ENCODE peak calls at places on chromosome 14, in seven cellular contexts. One of them, this sample, is unnamed.

GRCh38 chr14:70680748-70681147 is 39.0 kb downstream of the TTC9 start:
- ATAC-seq in natural killer cell: no peak
- ATAC-seq in activated CD8-positive, alpha-beta memory T cell treated with anti-CD3 and anti-CD28 coated beads, Interleukin-2, amount 10 ng/mL, durations not matched to agents 7 days and 5 days: no peak
- ATAC-seq in body of pancreas: no peak
- ATAC-seq in lower lobe of right lung: no peak
- ATAC-seq in T-helper 17 cell: no peak
- ATAC-seq in PC-3: no peak
- ATAC-seq in this sample: no peak

GRCh38 chr14:20278414-20278813 is 27.3 kb downstream of the TTC5 start:
- ATAC-seq in natural killer cell: no peak
- ATAC-seq in activated CD8-positive, alpha-beta memory T cell treated with anti-CD3 and anti-CD28 coated beads, Interleukin-2, amount 10 ng/mL, durations not matched to agents 7 days and 5 days: no peak
- ATAC-seq in body of pancreas: no peak
- ATAC-seq in lower lobe of right lung: no peak
- ATAC-seq in T-helper 17 cell: no peak
- ATAC-seq in PC-3: no peak
- ATAC-seq in this sample: no peak

GRCh38 chr14:58281969-58282368 is 16.4 kb upstream of the ARID4A start:
- ATAC-seq in natural killer cell: no peak
- ATAC-seq in activated CD8-positive, alpha-beta memory T cell treated with anti-CD3 and anti-CD28 coated beads, Interleukin-2, amount 10 ng/mL, durations not matched to agents 7 days and 5 days: no peak
- ATAC-seq in body of pancreas: peak
- ATAC-seq in lower lobe of right lung: no peak
- ATAC-seq in T-helper 17 cell: no peak
- ATAC-seq in PC-3: no peak
- ATAC-seq in this sample: no peak

GRCh38 chr14:69428289-69428998 is 30.0 kb downstream of the SLC39A9 start:
- ATAC-seq in natural killer cell: no peak
- ATAC-seq in activated CD8-positive, alpha-beta memory T cell treated with anti-CD3 and anti-CD28 coated beads, Interleukin-2, amount 10 ng/mL, durations not matched to agents 7 days and 5 days: no peak
- ATAC-seq in body of pancreas: no peak
- ATAC-seq in lower lobe of right lung: peak
- ATAC-seq in T-helper 17 cell: no peak
- ATAC-seq in PC-3: no peak
- ATAC-seq in this sample: no peak

GRCh38 chr14:67442139-67442906 is 30.4 kb upstream of the PLEK2 start:
- ATAC-seq in natural killer cell: no peak
- ATAC-seq in activated CD8-positive, alpha-beta memory T cell treated with anti-CD3 and anti-CD28 coated beads, Interleukin-2, amount 10 ng/mL, durations not matched to agents 7 days and 5 days: no peak
- ATAC-seq in body of pancreas: peak
- ATAC-seq in lower lobe of right lung: no peak
- ATAC-seq in T-helper 17 cell: no peak
- ATAC-seq in PC-3: peak
- ATAC-seq in this sample: no peak

GRCh38 chr14:74906923-74907620 is 16.0 kb downstream of the RPS6KL1 start:
- ATAC-seq in natural killer cell: peak
- ATAC-seq in activated CD8-positive, alpha-beta memory T cell treated with anti-CD3 and anti-CD28 coated beads, Interleukin-2, amount 10 ng/mL, durations not matched to agents 7 days and 5 days: no peak
- ATAC-seq in body of pancreas: no peak
- ATAC-seq in lower lobe of right lung: peak
- ATAC-seq in T-helper 17 cell: no peak
- ATAC-seq in PC-3: no peak
- ATAC-seq in this sample: peak

GRCh38 chr14:102907303-102907844 is 15.1 kb upstream of the AMN start:
- ATAC-seq in natural killer cell: no peak
- ATAC-seq in activated CD8-positive, alpha-beta memory T cell treated with anti-CD3 and anti-CD28 coated beads, Interleukin-2, amount 10 ng/mL, durations not matched to agents 7 days and 5 days: no peak
- ATAC-seq in body of pancreas: no peak
- ATAC-seq in lower lobe of right lung: no peak
- ATAC-seq in T-helper 17 cell: peak
- ATAC-seq in PC-3: no peak
- ATAC-seq in this sample: no peak

GRCh38 chr14:43528321-43528720 is 978.8 kb downstream of the FSCB start:
- ATAC-seq in natural killer cell: no peak
- ATAC-seq in activated CD8-positive, alpha-beta memory T cell treated with anti-CD3 and anti-CD28 coated beads, Interleukin-2, amount 10 ng/mL, durations not matched to agents 7 days and 5 days: no peak
- ATAC-seq in body of pancreas: no peak
- ATAC-seq in lower lobe of right lung: no peak
- ATAC-seq in T-helper 17 cell: no peak
- ATAC-seq in PC-3: no peak
- ATAC-seq in this sample: no peak

GRCh38 chr14:63713058-63713457 is 14.8 kb downstream of the SGPP1 start:
- ATAC-seq in natural killer cell: peak
- ATAC-seq in activated CD8-positive, alpha-beta memory T cell treated with anti-CD3 and anti-CD28 coated beads, Interleukin-2, amount 10 ng/mL, durations not matched to agents 7 days and 5 days: no peak
- ATAC-seq in body of pancreas: no peak
- ATAC-seq in lower lobe of right lung: no peak
- ATAC-seq in T-helper 17 cell: peak
- ATAC-seq in PC-3: peak
- ATAC-seq in this sample: no peak

GRCh38 chr14:86057018-86057667 is 527.2 kb downstream of the FLRT2 start:
- ATAC-seq in natural killer cell: no peak
- ATAC-seq in activated CD8-positive, alpha-beta memory T cell treated with anti-CD3 and anti-CD28 coated beads, Interleukin-2, amount 10 ng/mL, durations not matched to agents 7 days and 5 days: no peak
- ATAC-seq in body of pancreas: no peak
- ATAC-seq in lower lobe of right lung: no peak
- ATAC-seq in T-helper 17 cell: no peak
- ATAC-seq in PC-3: no peak
- ATAC-seq in this sample: no peak

GRCh38 chr14:101774006-101774755 is 12.7 kb downstream of the PPP2R5C start:
- ATAC-seq in natural killer cell: no peak
- ATAC-seq in activated CD8-positive, alpha-beta memory T cell treated with anti-CD3 and anti-CD28 coated beads, Interleukin-2, amount 10 ng/mL, durations not matched to agents 7 days and 5 days: no peak
- ATAC-seq in body of pancreas: no peak
- ATAC-seq in lower lobe of right lung: no peak
- ATAC-seq in T-helper 17 cell: no peak
- ATAC-seq in PC-3: no peak
- ATAC-seq in this sample: no peak

GRCh38 chr14:45038256-45038655 is 45.7 kb upstream of the PRPF39 start:
- ATAC-seq in natural killer cell: no peak
- ATAC-seq in activated CD8-positive, alpha-beta memory T cell treated with anti-CD3 and anti-CD28 coated beads, Interleukin-2, amount 10 ng/mL, durations not matched to agents 7 days and 5 days: no peak
- ATAC-seq in body of pancreas: no peak
- ATAC-seq in lower lobe of right lung: no peak
- ATAC-seq in T-helper 17 cell: no peak
- ATAC-seq in PC-3: no peak
- ATAC-seq in this sample: no peak

GRCh38 chr14:77580964-77581505 is 35.4 kb downstream of the SPTLC2 start:
- ATAC-seq in natural killer cell: peak
- ATAC-seq in activated CD8-positive, alpha-beta memory T cell treated with anti-CD3 and anti-CD28 coated beads, Interleukin-2, amount 10 ng/mL, durations not matched to agents 7 days and 5 days: peak
- ATAC-seq in body of pancreas: no peak
- ATAC-seq in lower lobe of right lung: no peak
- ATAC-seq in T-helper 17 cell: peak
- ATAC-seq in PC-3: peak
- ATAC-seq in this sample: no peak

GRCh38 chr14:99381688-99382060 is 99.0 kb downstream of the SETD3 start:
- ATAC-seq in natural killer cell: no peak
- ATAC-seq in activated CD8-positive, alpha-beta memory T cell treated with anti-CD3 and anti-CD28 coated beads, Interleukin-2, amount 10 ng/mL, durations not matched to agents 7 days and 5 days: no peak
- ATAC-seq in body of pancreas: no peak
- ATAC-seq in lower lobe of right lung: no peak
- ATAC-seq in T-helper 17 cell: no peak
- ATAC-seq in PC-3: no peak
- ATAC-seq in this sample: no peak

GRCh38 chr14:51862171-51862838 is 1.9 kb downstream of the GNG2 start:
- ATAC-seq in natural killer cell: peak
- ATAC-seq in activated CD8-positive, alpha-beta memory T cell treated with anti-CD3 and anti-CD28 coated beads, Interleukin-2, amount 10 ng/mL, durations not matched to agents 7 days and 5 days: peak
- ATAC-seq in body of pancreas: no peak
- ATAC-seq in lower lobe of right lung: no peak
- ATAC-seq in T-helper 17 cell: no peak
- ATAC-seq in PC-3: no peak
- ATAC-seq in this sample: no peak

GRCh38 chr14:34211732-34212131 is 250.3 kb downstream of the SPTSSA start:
- ATAC-seq in natural killer cell: no peak
- ATAC-seq in activated CD8-positive, alpha-beta memory T cell treated with anti-CD3 and anti-CD28 coated beads, Interleukin-2, amount 10 ng/mL, durations not matched to agents 7 days and 5 days: no peak
- ATAC-seq in body of pancreas: no peak
- ATAC-seq in lower lobe of right lung: no peak
- ATAC-seq in T-helper 17 cell: peak
- ATAC-seq in PC-3: peak
- ATAC-seq in this sample: no peak

GRCh38 chr14:105456736-105457703 is 17.6 kb upstream of the CRIP2 start:
- ATAC-seq in natural killer cell: no peak
- ATAC-seq in activated CD8-positive, alpha-beta memory T cell treated with anti-CD3 and anti-CD28 coated beads, Interleukin-2, amount 10 ng/mL, durations not matched to agents 7 days and 5 days: no peak
- ATAC-seq in body of pancreas: no peak
- ATAC-seq in lower lobe of right lung: peak
- ATAC-seq in T-helper 17 cell: no peak
- ATAC-seq in PC-3: no peak
- ATAC-seq in this sample: peak